ENCODE peak calls at places on chromosomes 11 and 22, in five cellular contexts. G is heart left ventricle, M is A549, J is Peyer's patch, Y is spleen. W is an unnamed sample.

GRCh38 chr22:41915035-41915782 is at the start of gene SHISA8:
- DNase-seq in G (no peak), M (no peak), J (peak; percentile 67), Y (peak; percentile 91), W (peak; percentile 72)

GRCh38 chr11:87239531-87239930 is 201.8 kb downstream of the TMEM135 start:
- DNase-seq in G (no peak), M (no peak), J (no peak), Y (no peak), W (no peak)

GRCh38 chr11:3614742-3615171 is 27.0 kb downstream of the ART5 start:
- DNase-seq in G (no peak), M (no peak), J (no peak), Y (peak; percentile 75), W (no peak)

GRCh38 chr11:10373340-10373739 is 68.5 kb downstream of the ADM start:
- DNase-seq in G (no peak), M (no peak), J (no peak), Y (no peak), W (peak; percentile 68)

GRCh38 chr22:50531546-50532352 is 1.9 kb upstream of the TYMP start:
- DNase-seq in G (peak; percentile 87), M (no peak), J (peak; percentile 79), Y (peak; percentile 96), W (peak; percentile 65)

GRCh38 chr11:103731681-103732080 is 304.8 kb upstream of the DDI1 start:
- DNase-seq in G (no peak), M (no peak), J (no peak), Y (no peak), W (no peak)

GRCh38 chr11:94664336-94664735 is 97.2 kb downstream of the PIWIL4 start:
- DNase-seq in G (no peak), M (no peak), J (no peak), Y (no peak), W (no peak)

GRCh38 chr11:28860898-28861297 is 752.7 kb downstream of the METTL15 start:
- DNase-seq in G (no peak), M (peak; percentile 14), J (no peak), Y (no peak), W (no peak)

GRCh38 chr22:19607198-19608113 is 83.2 kb upstream of the CLDN5 start:
- DNase-seq in G (no peak), M (no peak), J (peak; percentile 61), Y (no peak), W (no peak)

GRCh38 chr11:110724358-110724757 is 12.1 kb upstream of the ARHGAP20 start:
- DNase-seq in G (no peak), M (no peak), J (no peak), Y (no peak), W (no peak)

GRCh38 chr11:112968988-112969714 is 7.9 kb downstream of the NCAM1 start:
- DNase-seq in G (no peak), M (no peak), J (no peak), Y (no peak), W (no peak)

GRCh38 chr22:27934069-27934468 is 15.0 kb upstream of the PITPNB start:
- DNase-seq in G (no peak), M (no peak), J (no peak), Y (no peak), W (no peak)

GRCh38 chr22:36599771-36600170 is 70.8 kb upstream of the EIF3D start:
- DNase-seq in G (no peak), M (no peak), J (no peak), Y (no peak), W (no peak)

GRCh38 chr11:65489061-65489705 is 9.7 kb upstream of the MALAT1 start:
- DNase-seq in G (peak; percentile 92), M (no peak), J (no peak), Y (no peak), W (peak; percentile 92)
- H3K4me1 ChIP-seq in G (peaks cover 86% of the 10 kb centered on the region), M (peaks cover 95% of the 10 kb centered on the region), J (peaks cover 29% of the 10 kb centered on the region), Y (peaks cover 79% of the 10 kb centered on the region), W (peaks cover 82% of the 10 kb centered on the region)

GRCh38 chr11:69297926-69298777 is 4.2 kb downstream of the MYEOV start:
- DNase-seq in G (peak; percentile 90), M (peak; percentile 76), J (peak; percentile 72), Y (peak; percentile 93), W (peak; percentile 85)
- TF ChIP-seq POLR2A in G (no peak), M (no peak), J (no peak), Y (no peak), W (no peak)

GRCh38 chr11:8796926-8797325 is 114.1 kb upstream of the AKIP1 start:
- DNase-seq in G (no peak), M (no peak), J (no peak), Y (no peak), W (no peak)
- H3K4me1 ChIP-seq in G (peaks cover 37% of the 10 kb centered on the region), M (peaks cover 11% of the 10 kb centered on the region), J (no peaks in the 10 kb centered on the region), Y (peaks cover 76% of the 10 kb centered on the region), W (peaks cover 61% of the 10 kb centered on the region)

GRCh38 chr11:121029813-121030445 is 6.0 kb downstream of the TBCEL start:
- DNase-seq in G (no peak), M (no peak), J (no peak), Y (no peak), W (no peak)

GRCh38 chr11:121018746-121019145 is 5.2 kb upstream of the TBCEL start:
- DNase-seq in G (no peak), M (no peak), J (no peak), Y (no peak), W (no peak)

GRCh38 chr11:121024989-121025388 is 1.1 kb downstream of the TBCEL start:
- DNase-seq in G (peak; percentile 47), M (peak; percentile 1), J (no peak), Y (no peak), W (no peak)

GRCh38 chr11:121029153-121029552 is 5.3 kb downstream of the TBCEL start:
- DNase-seq in G (no peak), M (no peak), J (no peak), Y (no peak), W (no peak)

GRCh38 chr11:121023848-121024751 is at the start of gene TBCEL:
- DNase-seq in G (peak; percentile 91), M (peak; percentile 80), J (peak; percentile 86), Y (peak; percentile 96), W (peak; percentile 90)
- TF ChIP-seq POLR2A in G (no peak), M (peak; percentile 8), J (no peak), Y (no peak), W (peak; percentile 64)

GRCh38 chr11:117356126-117356761 is 28.6 kb downstream of the CEP164 start:
- DNase-seq in G (no peak), M (no peak), J (no peak), Y (peak; percentile 63), W (no peak)
- H3K4me1 ChIP-seq in G (no peaks in the 10 kb centered on the region), M (no peaks in the 10 kb centered on the region), J (no peaks in the 10 kb centered on the region), Y (no peaks in the 10 kb centered on the region), W (no peaks in the 10 kb centered on the region)

DNA sequence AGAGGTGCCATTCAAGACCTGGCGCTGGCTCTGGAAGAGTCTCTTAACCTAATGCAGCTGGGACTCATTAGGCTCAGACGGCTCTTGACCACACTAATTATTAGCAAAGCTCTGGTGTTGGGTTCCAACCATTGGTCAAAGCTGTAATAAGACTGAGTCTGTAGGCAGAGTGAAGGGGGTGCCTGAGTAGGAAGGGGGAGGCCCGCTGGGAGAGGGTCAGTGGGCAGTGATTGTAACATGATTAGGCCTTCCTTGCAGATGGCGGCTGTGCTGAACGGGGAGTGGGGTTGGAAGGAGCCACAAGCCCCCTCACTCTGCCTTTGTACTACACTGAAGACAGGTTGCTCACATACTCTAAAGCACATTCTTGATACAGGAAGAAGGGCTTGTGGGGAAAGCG is 5.2 kb downstream of the SRPRA start:
- DNase-seq in G (no peak), M (no peak), J (no peak), Y (no peak), W (no peak)
- TF ChIP-seq POLR2A in G (no peak), M (no peak), J (no peak), Y (no peak), W (no peak)

GRCh38 chr11:76515494-76515893 is 70.7 kb downstream of the EMSY start:
- DNase-seq in G (no peak), M (no peak), J (no peak), Y (no peak), W (no peak)
- H3K4me1 ChIP-seq in G (peaks cover 8% of the 10 kb centered on the region), M (no peaks in the 10 kb centered on the region), J (no peaks in the 10 kb centered on the region), Y (no peaks in the 10 kb centered on the region), W (peaks cover 9% of the 10 kb centered on the region)

DNA sequence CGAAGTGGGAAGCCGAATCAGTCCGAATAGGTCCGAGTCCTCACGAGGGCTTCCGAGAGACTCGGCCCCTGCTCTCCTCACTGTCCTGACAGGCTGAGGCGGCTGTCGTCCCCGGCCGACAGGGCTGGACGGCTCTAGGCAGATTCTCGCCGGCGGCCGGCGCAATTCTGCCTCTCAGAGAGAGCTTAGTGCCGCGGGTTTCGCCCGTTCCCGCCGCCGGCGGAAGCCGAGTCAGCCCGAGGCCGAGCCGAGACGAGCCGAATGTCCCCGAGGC is 247 bp upstream of the DEAF1 start:
- DNase-seq in G (no peak), M (no peak), J (no peak), Y (no peak), W (no peak)
- TF ChIP-seq POLR2A in G (no peak), M (no peak), J (no peak), Y (no peak), W (no peak)